ENCODE peak calls at places on chromosomes 4 and X, in five cellular contexts. C is fibroblast of lung, R is choroid plexus epithelial cell, A is PC-3, L is foreskin fibroblast. O is an unnamed sample.

GRCh38 chr4:68582339-68582717 is 6.2 kb upstream of the UGT2B17 start:
- DNase-seq in C (no peak), R (no peak), A (peak; percentile 30), L (no peak), O (no peak)

GRCh38 chr4:24810016-24810415 is 14.6 kb downstream of the SOD3 start:
- DNase-seq in C (peak; percentile 58), R (peak; percentile 46), A (no peak), L (no peak), O (no peak)

GRCh38 chr4:96390404-96390803 is 550.5 kb downstream of the PDHA2 start:
- DNase-seq in C (no peak), R (no peak), A (no peak), L (no peak), O (no peak)

GRCh38 chrX:153312842-153313241 is 8.7 kb downstream of the PNMA6F start:
- DNase-seq in C (no peak), R (no peak), A (no peak), L (no peak), O (no peak)

GRCh38 chrX:130738638-130739195 is 164.3 kb downstream of the ENOX2 start:
- DNase-seq in C (no peak), R (no peak), A (no peak), L (no peak), O (no peak)

GRCh38 chr4:143071351-143071750 is 113.4 kb upstream of the USP38 start:
- DNase-seq in C (no peak), R (no peak), A (no peak), L (no peak), O (no peak)

GRCh38 chr4:40515398-40516293 is 114.0 kb downstream of the RBM47 start:
- DNase-seq in C (peak; percentile 42), R (peak; percentile 29), A (peak; percentile 5), L (no peak), O (peak; percentile 93)

GRCh38 chrX:103681443-103681842 is 5.1 kb downstream of the MORF4L2 start:
- DNase-seq in C (no peak), R (no peak), A (no peak), L (no peak), O (no peak)

GRCh38 chr4:88255111-88255510 is 29.2 kb downstream of the PPM1K start:
- DNase-seq in C (no peak), R (no peak), A (no peak), L (no peak), O (no peak)

GRCh38 chr4:121822796-121823504 is 733 bp downstream of the CCNA2 start:
- DNase-seq in C (peak; percentile 24), R (peak; percentile 30), A (peak; percentile 27), L (peak; percentile 9), O (no peak)

GRCh38 chrX:123405231-123405630 is 221.2 kb downstream of the GRIA3 start:
- DNase-seq in C (no peak), R (no peak), A (no peak), L (no peak), O (no peak)

GRCh38 chr4:139913995-139914394 is 240.0 kb downstream of the MAML3 start:
- DNase-seq in C (peak; percentile 76), R (peak; percentile 83), A (no peak), L (no peak), O (no peak)

GRCh38 chr4:168584321-168584771 is 87.5 kb downstream of the PALLD start:
- DNase-seq in C (peak; percentile 54), R (peak; percentile 68), A (peak; percentile 76), L (peak; percentile 50), O (no peak)

GRCh38 chr4:108620933-108621905 is 843 bp downstream of the RPL34 start:
- DNase-seq in C (no peak), R (no peak), A (no peak), L (no peak), O (no peak)

GRCh38 chrX:134459683-134460004 is 321 bp upstream of the HPRT1 start:
- DNase-seq in C (peak; percentile 1), R (peak; percentile 21), A (no peak), L (no peak), O (no peak)

GRCh38 chrX:73126240-73126639 is 46.9 kb upstream of the PABPC1L2A start:
- DNase-seq in C (no peak), R (no peak), A (peak; percentile 27), L (no peak), O (no peak)

GRCh38 chrX:17520206-17520605 is 145.2 kb downstream of the NHS start:
- DNase-seq in C (no peak), R (no peak), A (no peak), L (no peak), O (no peak)

GRCh38 chrX:17567821-17568220 is 169.5 kb upstream of the SCML1 start:
- DNase-seq in C (no peak), R (no peak), A (no peak), L (no peak), O (no peak)

GRCh38 chrX:68994135-68994882 is 165.5 kb downstream of the EFNB1 start:
- DNase-seq in C (no peak), R (no peak), A (no peak), L (no peak), O (no peak)

GRCh38 chr4:101968364-101968763 is 177.8 kb downstream of the BANK1 start:
- DNase-seq in C (no peak), R (no peak), A (no peak), L (no peak), O (no peak)

GRCh38 chr4:26050212-26050643 is 136.2 kb downstream of the SMIM20 start:
- DNase-seq in C (no peak), R (no peak), A (no peak), L (no peak), O (no peak)

GRCh38 chr4:182593413-182593812 is 323.8 kb downstream of the DCTD start:
- DNase-seq in C (no peak), R (no peak), A (no peak), L (no peak), O (no peak)

GRCh38 chr4:186227221-186227620 is at the start of gene KLKB1:
- DNase-seq in C (peak; percentile 37), R (peak; percentile 77), A (no peak), L (no peak), O (no peak)

GRCh38 chrX:15909605-15910004 is 55.0 kb upstream of the AP1S2 start:
- DNase-seq in C (no peak), R (no peak), A (no peak), L (no peak), O (no peak)

GRCh38 chr4:42767669-42768068 is 110.8 kb upstream of the ATP8A1 start:
- DNase-seq in C (no peak), R (no peak), A (no peak), L (no peak), O (no peak)

GRCh38 chr4:121199742-121200561 is 35.8 kb upstream of the TNIP3 start:
- DNase-seq in C (no peak), R (no peak), A (no peak), L (no peak), O (peak; percentile 50)

GRCh38 chr4:57037982-57038604 is 59.4 kb downstream of the POLR2B start:
- DNase-seq in C (peak; percentile 53), R (peak; percentile 73), A (peak; percentile 80), L (peak; percentile 34), O (no peak)
- TF ChIP-seq CTCF in C (peak; percentile 95), R (peak; percentile 89), A (peak; percentile 98), L (peak; percentile 90), O (peak; percentile 82)

DNA sequence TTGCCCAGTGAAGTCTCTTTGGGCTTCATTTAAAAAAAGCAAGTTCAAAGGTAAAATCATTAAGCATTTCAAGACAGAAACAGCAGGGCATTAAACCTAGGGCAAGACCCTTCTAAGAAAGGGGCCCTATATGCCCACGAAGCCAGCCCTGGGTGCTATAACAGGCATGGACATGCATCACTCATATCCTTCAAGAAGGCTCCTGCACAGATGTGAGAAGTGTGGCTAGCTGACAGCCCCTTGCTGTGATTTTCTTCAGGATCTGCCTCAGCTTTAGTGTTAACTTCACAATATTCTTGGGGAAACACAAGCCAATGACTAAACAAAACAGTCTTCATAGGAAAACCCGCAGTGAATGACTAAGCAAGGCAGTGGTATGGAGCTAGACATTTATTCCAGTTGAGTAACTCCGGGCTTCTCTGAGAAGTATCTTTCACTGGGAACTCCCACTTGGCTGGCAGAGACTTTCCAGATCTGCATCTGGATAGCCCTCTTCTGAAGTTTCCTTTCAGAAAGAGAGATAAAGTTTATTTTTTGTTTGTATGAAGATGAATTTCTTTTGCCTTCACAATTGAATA is 11.9 kb upstream of the MAOA start:
- DNase-seq in C (peak; percentile 85), R (peak; percentile 89), A (peak; percentile 75), L (peak; percentile 61), O (no peak)
- H3K4me3 ChIP-seq in C (no peak overlapping the region), R (no peak overlapping the region), A (no peak overlapping the region), L (no peak overlapping the region), O (no peak overlapping the region)

GRCh38 chr4:11700751-11701226 is 272.1 kb upstream of the HS3ST1 start:
- DNase-seq in C (peak; percentile 28), R (peak; percentile 23), A (peak; percentile 86), L (peak; percentile 36), O (no peak)

GRCh38 chr4:11693693-11694092 is 265.0 kb upstream of the HS3ST1 start:
- DNase-seq in C (no peak), R (no peak), A (no peak), L (no peak), O (no peak)

GRCh38 chr4:11701978-11702377 is 273.3 kb upstream of the HS3ST1 start:
- DNase-seq in C (no peak), R (no peak), A (no peak), L (no peak), O (no peak)

GRCh38 chr4:11698846-11699590 is 270.3 kb upstream of the HS3ST1 start:
- DNase-seq in C (peak; percentile 37), R (peak; percentile 25), A (peak; percentile 92), L (peak; percentile 37), O (no peak)

DNA sequence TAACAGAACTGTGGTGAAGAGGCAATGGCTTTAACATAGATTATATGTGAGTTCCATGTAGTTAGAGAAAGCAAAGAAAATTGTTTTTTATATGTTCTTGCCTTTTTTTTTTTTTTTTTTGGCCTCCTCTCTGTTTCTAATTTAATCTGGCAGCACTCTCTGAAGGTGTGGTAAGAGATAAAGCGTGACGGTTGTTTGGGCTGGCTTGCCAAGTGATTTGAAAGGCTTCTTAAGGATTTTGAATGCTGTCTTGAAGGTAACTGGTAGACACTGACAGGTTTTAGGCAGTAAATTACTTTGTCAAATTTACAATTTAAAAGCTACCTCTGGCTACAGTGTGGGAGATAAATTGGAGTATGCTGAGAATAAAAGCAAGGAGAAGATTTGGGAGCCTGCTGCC is 269.3 kb upstream of the HS3ST1 start:
- DNase-seq in C (no peak), R (no peak), A (no peak), L (no peak), O (no peak)
- TF ChIP-seq CTCF in C (no peak), R (no peak), A (no peak), L (no peak), O (no peak)

GRCh38 chr4:6953751-6954380 is 44.2 kb downstream of the TBC1D14 start:
- DNase-seq in C (peak; percentile 66), R (peak; percentile 88), A (no peak), L (peak; percentile 76), O (no peak)
- H3K4me3 ChIP-seq in C (no peak overlapping the region), R (peak overlapping the region; percentile 48), A (no peak overlapping the region), L (peak overlapping the region; percentile 30), O (no peak overlapping the region)

GRCh38 chrX:8873956-8874355 is 72.8 kb upstream of the FAM9A start:
- DNase-seq in C (no peak), R (no peak), A (no peak), L (no peak), O (no peak)

DNA sequence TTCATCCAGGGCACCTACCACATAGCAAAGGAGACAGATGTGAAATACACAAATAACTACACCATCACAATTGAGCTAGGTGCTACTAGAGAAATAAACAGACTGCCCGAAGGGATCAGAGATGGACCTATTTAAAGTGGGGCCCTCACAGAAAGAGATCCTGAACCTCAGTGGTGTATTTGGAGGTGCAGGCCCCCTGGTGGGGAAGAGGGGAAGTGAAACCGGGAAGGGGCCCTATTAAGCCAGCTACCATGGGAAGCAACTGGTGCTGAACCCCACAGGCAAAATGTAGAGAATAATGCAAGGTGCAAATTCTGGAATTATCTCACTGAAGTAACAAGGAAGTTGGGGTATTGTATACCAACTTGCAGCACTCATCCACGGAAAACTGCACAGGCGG is 78.6 kb upstream of the FAM9A start:
- DNase-seq in C (peak; percentile 18), R (peak; percentile 49), A (peak; percentile 20), L (no peak), O (no peak)
- TF ChIP-seq CTCF in C (peak; percentile 69), R (peak; percentile 76), A (peak; percentile 67), L (peak; percentile 49), O (peak; percentile 52)